ENCODE peak calls at places on chromosomes 2 and 18, in eight cellular contexts. S is neural crest cell, F is cardiac fibroblast, P is GM12865, Q is Peyer's patch, R is PC-9, I is kidney epithelial cell, G is brain microvascular endothelial cell. D is an unnamed sample.

GRCh38 chr18:64202229-64202835 is 53.4 kb upstream of the LINC00305 start:
- DNase-seq in S (no peak), F (no peak), P (peak; percentile 69), Q (no peak), R (no peak), I (no peak), G (no peak), D (no peak)

GRCh38 chr2:241952816-241953215 is 83.3 kb downstream of the RTP5 start:
- DNase-seq in S (no peak), F (no peak), P (no peak), Q (no peak), R (no peak), I (no peak), G (no peak), D (no peak)

GRCh38 chr2:57759131-57759530 is 287.5 kb upstream of the VRK2 start:
- DNase-seq in S (no peak), F (no peak), P (no peak), Q (peak; percentile 56), R (no peak), I (no peak), G (no peak), D (no peak)

GRCh38 chr2:85266424-85267041 is 61.3 kb downstream of the TGOLN2 start:
- DNase-seq in S (peak; percentile 69), F (peak; percentile 82), P (peak; percentile 75), Q (peak; percentile 50), R (peak; percentile 54), I (no peak), G (peak; percentile 49), D (peak; percentile 85)

GRCh38 chr2:40028792-40029488 is 249.9 kb upstream of the THUMPD2 start:
- DNase-seq in S (no peak), F (no peak), P (peak; percentile 51), Q (no peak), R (peak; percentile 32), I (no peak), G (no peak), D (no peak)

GRCh38 chr2:6747433-6747832 is 118.3 kb downstream of the CMPK2 start:
- DNase-seq in S (no peak), F (no peak), P (no peak), Q (no peak), R (no peak), I (no peak), G (no peak), D (no peak)

GRCh38 chr2:209663149-209663548 is 108.5 kb upstream of the UNC80 start:
- DNase-seq in S (no peak), F (peak; percentile 58), P (no peak), Q (no peak), R (no peak), I (peak; percentile 12), G (peak; percentile 55), D (no peak)

GRCh38 chr2:176628438-176628837 is 359.2 kb downstream of the MTX2 start:
- DNase-seq in S (no peak), F (no peak), P (no peak), Q (no peak), R (no peak), I (no peak), G (no peak), D (no peak)

GRCh38 chr2:120530781-120531180 is 184.8 kb downstream of the INHBB start:
- DNase-seq in S (no peak), F (no peak), P (no peak), Q (no peak), R (no peak), I (no peak), G (no peak), D (no peak)

GRCh38 chr18:74299162-74299561 is 7.4 kb upstream of the CYB5A start:
- DNase-seq in S (no peak), F (no peak), P (no peak), Q (no peak), R (no peak), I (no peak), G (no peak), D (no peak)

GRCh38 chr2:118641711-118642110 is 205.7 kb downstream of the EN1 start:
- DNase-seq in S (no peak), F (no peak), P (no peak), Q (no peak), R (no peak), I (peak; percentile 37), G (no peak), D (peak; percentile 9)

GRCh38 chr2:239182981-239183791 is 217.6 kb downstream of the HDAC4 start:
- DNase-seq in S (no peak), F (no peak), P (no peak), Q (no peak), R (no peak), I (no peak), G (no peak), D (no peak)

GRCh38 chr2:206693399-206694137 is 24.6 kb downstream of the DYTN start:
- DNase-seq in S (peak; percentile 51), F (peak; percentile 84), P (peak; percentile 78), Q (no peak), R (peak; percentile 36), I (peak; percentile 26), G (peak; percentile 49), D (peak; percentile 58)

GRCh38 chr2:217513256-217513655 is 489.5 kb downstream of the TNS1 start:
- DNase-seq in S (no peak), F (no peak), P (no peak), Q (no peak), R (no peak), I (no peak), G (peak; percentile 9), D (no peak)

GRCh38 chr2:205218056-205218455 is 464.2 kb upstream of the NRP2 start:
- DNase-seq in S (no peak), F (peak; percentile 66), P (no peak), Q (no peak), R (no peak), I (no peak), G (peak; percentile 5), D (no peak)

GRCh38 chr2:45005261-45006002 is 3.8 kb downstream of the SIX2 start:
- DNase-seq in S (no peak), F (no peak), P (no peak), Q (no peak), R (no peak), I (no peak), G (no peak), D (no peak)

GRCh38 chr18:7541835-7542234 is 25.3 kb upstream of the PTPRM start:
- DNase-seq in S (no peak), F (no peak), P (no peak), Q (no peak), R (no peak), I (no peak), G (no peak), D (no peak)

GRCh38 chr18:7548721-7549120 is 18.4 kb upstream of the PTPRM start:
- DNase-seq in S (no peak), F (no peak), P (no peak), Q (no peak), R (no peak), I (no peak), G (no peak), D (no peak)

GRCh38 chr18:7548226-7548625 is 18.9 kb upstream of the PTPRM start:
- DNase-seq in S (no peak), F (no peak), P (no peak), Q (no peak), R (no peak), I (no peak), G (no peak), D (no peak)

DNA sequence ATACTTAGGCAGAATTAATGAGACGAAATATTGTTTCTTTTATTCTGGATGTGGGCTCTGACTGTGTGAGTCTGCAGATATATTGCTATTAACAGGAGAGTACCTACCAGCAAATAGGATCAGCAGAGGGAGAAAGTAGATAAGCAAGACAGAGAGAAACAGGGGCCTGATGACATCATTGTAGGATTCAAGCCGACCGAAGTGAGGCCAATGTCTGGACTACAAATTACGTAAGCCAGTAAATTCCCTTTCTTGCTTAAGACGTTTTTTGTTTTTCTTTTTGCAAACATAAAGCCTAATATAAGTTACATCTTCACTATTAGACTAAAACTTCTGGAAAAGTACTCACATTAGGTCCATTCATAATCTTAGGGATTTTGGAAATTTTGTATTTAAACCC is 21.4 kb upstream of the PTPRM start:
- DNase-seq in S (no peak), F (peak; percentile 82), P (no peak), Q (no peak), R (no peak), I (no peak), G (no peak), D (no peak)
- TF ChIP-seq CTCF in S (no peak), F (no peak), P (no peak), Q (no peak), R (no peak), I (no peak), G (no peak), D (no peak)

DNA sequence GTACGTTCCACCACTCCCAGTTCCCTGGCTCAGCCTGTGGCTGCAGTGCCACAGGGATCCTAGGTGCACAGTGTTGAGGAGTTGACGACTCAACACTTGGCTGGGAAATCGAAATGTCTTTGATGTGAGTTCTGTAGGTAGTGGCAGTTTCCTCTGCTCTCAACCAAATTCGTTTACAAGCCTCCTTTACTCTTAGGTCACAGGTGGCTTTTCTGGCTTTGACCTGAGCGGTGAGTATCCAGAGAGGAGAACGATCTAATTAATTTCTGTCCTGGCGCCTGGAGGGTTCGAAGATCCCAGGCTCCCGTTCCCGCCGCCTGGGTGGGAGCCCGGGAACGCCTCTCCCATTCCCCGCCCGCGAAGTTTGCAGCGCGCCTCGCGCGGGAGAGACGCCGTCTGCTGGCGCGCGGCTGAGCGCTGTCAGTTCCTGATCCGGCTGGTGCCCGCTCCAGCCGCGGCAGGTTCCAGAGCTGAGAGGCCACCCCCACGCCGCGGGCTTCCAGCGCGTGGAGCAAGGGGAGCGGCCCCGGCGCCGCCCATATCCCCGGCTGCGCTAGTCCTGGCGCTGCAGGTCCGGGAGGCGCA is at the start of gene LAMA3:
- DNase-seq in S (peak; percentile 19), F (peak; percentile 24), P (no peak), Q (no peak), R (peak; percentile 40), I (no peak), G (no peak), D (peak; percentile 69)
- TF ChIP-seq CTCF in S (no peak), F (peak; percentile 13), P (no peak), Q (peak; percentile 30), R (no peak), I (peak; percentile 32), G (peak; percentile 29), D (no peak)

DNA sequence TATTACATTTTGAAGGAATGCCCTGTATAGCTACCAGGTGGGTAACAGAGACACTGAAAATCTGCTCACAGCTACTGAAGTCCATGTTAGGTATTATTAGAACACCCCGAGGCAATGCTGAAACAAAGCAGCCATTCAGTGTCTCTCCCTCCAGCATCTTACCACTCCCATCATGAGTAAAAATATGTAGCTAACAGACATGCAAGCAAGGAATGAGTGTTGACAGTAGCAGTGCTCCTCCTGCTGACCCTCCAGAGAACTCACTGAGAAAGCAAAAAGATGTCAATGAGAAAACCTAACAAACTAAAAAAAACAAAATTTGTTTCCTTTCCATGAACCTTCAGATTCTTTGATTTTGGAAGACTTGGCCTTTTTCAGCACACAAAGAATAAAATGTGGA is 393.9 kb downstream of the LRRTM1 start:
- DNase-seq in S (no peak), F (no peak), P (no peak), Q (no peak), R (no peak), I (no peak), G (no peak), D (no peak)
- TF ChIP-seq CTCF in S (no peak), F (no peak), P (no peak), Q (no peak), R (no peak), I (no peak), G (no peak), D (no peak)

DNA sequence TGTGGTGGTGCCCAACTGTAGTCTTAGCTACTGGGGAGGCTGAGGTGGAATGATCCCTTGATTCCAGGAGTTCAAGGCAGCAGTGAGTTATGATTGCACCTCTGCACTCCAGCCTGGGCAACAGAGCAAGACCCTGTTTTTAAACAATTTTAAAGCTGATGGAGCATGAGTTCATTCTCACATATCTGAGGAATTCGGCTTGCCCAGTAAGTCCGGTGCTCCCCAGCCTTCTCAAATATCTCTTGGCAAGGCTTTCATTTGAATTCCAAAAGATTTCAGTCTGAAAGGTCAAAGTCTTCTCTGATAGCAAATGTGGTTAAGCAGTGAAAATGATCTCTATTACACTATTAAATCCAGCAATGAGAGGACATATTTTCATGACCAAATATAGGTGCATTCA is 27.9 kb downstream of the PIEZO2 start:
- DNase-seq in S (no peak), F (no peak), P (no peak), Q (no peak), R (no peak), I (no peak), G (peak; percentile 54), D (no peak)
- TF ChIP-seq CTCF in S (no peak), F (no peak), P (no peak), Q (no peak), R (no peak), I (no peak), G (no peak), D (no peak)

D was measured in Calu3.